ENCODE peak calls at places on chromosomes 11 and 22, in eight cellular contexts. One of them, this sample, is unnamed.

GRCh38 chr11:77073328-77074001 is 6.7 kb downstream of the CAPN5 start:
- DNase-seq in CD4-positive, alpha-beta T cell: no peak
- DNase-seq in neuronal stem cell: no peak
- DNase-seq in stomach: peak
- DNase-seq in kidney: peak
- DNase-seq in uterus: peak
- DNase-seq in neural progenitor cell: no peak
- DNase-seq in pancreas: peak
- DNase-seq in this sample: no peak

GRCh38 chr11:102421262-102421661 is 31.3 kb downstream of the TMEM123 start:
- DNase-seq in CD4-positive, alpha-beta T cell: no peak
- DNase-seq in neuronal stem cell: no peak
- DNase-seq in stomach: no peak
- DNase-seq in kidney: no peak
- DNase-seq in uterus: no peak
- DNase-seq in neural progenitor cell: no peak
- DNase-seq in pancreas: no peak
- DNase-seq in this sample: no peak

GRCh38 chr11:70303070-70303469 is 32.6 kb downstream of the PPFIA1 start:
- DNase-seq in CD4-positive, alpha-beta T cell: no peak
- DNase-seq in neuronal stem cell: no peak
- DNase-seq in stomach: no peak
- DNase-seq in kidney: no peak
- DNase-seq in uterus: peak
- DNase-seq in neural progenitor cell: no peak
- DNase-seq in pancreas: no peak
- DNase-seq in this sample: no peak

GRCh38 chr22:27990879-27991278 is 71.8 kb upstream of the PITPNB start:
- DNase-seq in CD4-positive, alpha-beta T cell: no peak
- DNase-seq in neuronal stem cell: peak
- DNase-seq in stomach: peak
- DNase-seq in kidney: no peak
- DNase-seq in uterus: peak
- DNase-seq in neural progenitor cell: peak
- DNase-seq in pancreas: peak
- DNase-seq in this sample: no peak

GRCh38 chr11:58742981-58743880 is 11.5 kb upstream of the GLYAT start:
- DNase-seq in CD4-positive, alpha-beta T cell: no peak
- DNase-seq in neuronal stem cell: no peak
- DNase-seq in stomach: no peak
- DNase-seq in kidney: no peak
- DNase-seq in uterus: no peak
- DNase-seq in neural progenitor cell: no peak
- DNase-seq in pancreas: no peak
- DNase-seq in this sample: no peak

GRCh38 chr11:74702383-74703007 is 28.7 kb downstream of the CHRDL2 start:
- DNase-seq in CD4-positive, alpha-beta T cell: peak
- DNase-seq in neuronal stem cell: peak
- DNase-seq in stomach: peak
- DNase-seq in kidney: no peak
- DNase-seq in uterus: peak
- DNase-seq in neural progenitor cell: peak
- DNase-seq in pancreas: peak
- DNase-seq in this sample: no peak

GRCh38 chr22:43228330-43228729 is 41.4 kb upstream of the TTLL12 start:
- DNase-seq in CD4-positive, alpha-beta T cell: no peak
- DNase-seq in neuronal stem cell: no peak
- DNase-seq in stomach: peak
- DNase-seq in kidney: no peak
- DNase-seq in uterus: no peak
- DNase-seq in neural progenitor cell: peak
- DNase-seq in pancreas: no peak
- DNase-seq in this sample: no peak

GRCh38 chr11:34052608-34053160 is 1.2 kb downstream of the CAPRIN1 start:
- DNase-seq in CD4-positive, alpha-beta T cell: peak
- DNase-seq in neuronal stem cell: peak
- DNase-seq in stomach: peak
- DNase-seq in kidney: no peak
- DNase-seq in uterus: peak
- DNase-seq in neural progenitor cell: peak
- DNase-seq in pancreas: peak
- DNase-seq in this sample: peak

GRCh38 chr11:111923951-111924350 is 5.2 kb downstream of the C11orf52 start:
- DNase-seq in CD4-positive, alpha-beta T cell: no peak
- DNase-seq in neuronal stem cell: no peak
- DNase-seq in stomach: no peak
- DNase-seq in kidney: no peak
- DNase-seq in uterus: no peak
- DNase-seq in neural progenitor cell: no peak
- DNase-seq in pancreas: no peak
- DNase-seq in this sample: no peak

GRCh38 chr11:67416416-67417335 is 1.2 kb downstream of the CARNS1 start:
- DNase-seq in CD4-positive, alpha-beta T cell: peak
- DNase-seq in neuronal stem cell: no peak
- DNase-seq in stomach: peak
- DNase-seq in kidney: no peak
- DNase-seq in uterus: no peak
- DNase-seq in neural progenitor cell: no peak
- DNase-seq in pancreas: no peak
- DNase-seq in this sample: no peak

GRCh38 chr11:44634401-44635281 is 69.2 kb downstream of the CD82 start:
- DNase-seq in CD4-positive, alpha-beta T cell: no peak
- DNase-seq in neuronal stem cell: peak
- DNase-seq in stomach: peak
- DNase-seq in kidney: peak
- DNase-seq in uterus: peak
- DNase-seq in neural progenitor cell: peak
- DNase-seq in pancreas: peak
- DNase-seq in this sample: no peak

GRCh38 chr11:85685820-85686459 is at the start of gene CCDC89:
- DNase-seq in CD4-positive, alpha-beta T cell: no peak
- DNase-seq in neuronal stem cell: no peak
- DNase-seq in stomach: peak
- DNase-seq in kidney: peak
- DNase-seq in uterus: peak
- DNase-seq in neural progenitor cell: peak
- DNase-seq in pancreas: no peak
- DNase-seq in this sample: peak

GRCh38 chr22:30301995-30302809 is 12.9 kb upstream of the CASTOR1 start:
- DNase-seq in CD4-positive, alpha-beta T cell: no peak
- DNase-seq in neuronal stem cell: no peak
- DNase-seq in stomach: peak
- DNase-seq in kidney: no peak
- DNase-seq in uterus: no peak
- DNase-seq in neural progenitor cell: no peak
- DNase-seq in pancreas: no peak
- DNase-seq in this sample: no peak

GRCh38 chr11:27600656-27601055 is 94.1 kb upstream of the LIN7C start:
- DNase-seq in CD4-positive, alpha-beta T cell: no peak
- DNase-seq in neuronal stem cell: no peak
- DNase-seq in stomach: no peak
- DNase-seq in kidney: no peak
- DNase-seq in uterus: no peak
- DNase-seq in neural progenitor cell: no peak
- DNase-seq in pancreas: no peak
- DNase-seq in this sample: no peak

GRCh38 chr11:9461068-9461759 is 402 bp downstream of the ZNF143 start:
- DNase-seq in CD4-positive, alpha-beta T cell: peak
- DNase-seq in neuronal stem cell: peak
- DNase-seq in stomach: peak
- DNase-seq in kidney: peak
- DNase-seq in uterus: peak
- DNase-seq in neural progenitor cell: peak
- DNase-seq in pancreas: peak
- DNase-seq in this sample: peak

GRCh38 chr11:16790484-16791240 is 52.2 kb downstream of the C11orf58 start:
- DNase-seq in CD4-positive, alpha-beta T cell: no peak
- DNase-seq in neuronal stem cell: no peak
- DNase-seq in stomach: no peak
- DNase-seq in kidney: no peak
- DNase-seq in uterus: no peak
- DNase-seq in neural progenitor cell: no peak
- DNase-seq in pancreas: peak
- DNase-seq in this sample: peak

GRCh38 chr11:16789061-16789415 is 50.6 kb downstream of the C11orf58 start:
- DNase-seq in CD4-positive, alpha-beta T cell: no peak
- DNase-seq in neuronal stem cell: no peak
- DNase-seq in stomach: no peak
- DNase-seq in kidney: no peak
- DNase-seq in uterus: no peak
- DNase-seq in neural progenitor cell: no peak
- DNase-seq in pancreas: no peak
- DNase-seq in this sample: peak

GRCh38 chr11:16787035-16787744 is 48.7 kb downstream of the C11orf58 start:
- DNase-seq in CD4-positive, alpha-beta T cell: no peak
- DNase-seq in neuronal stem cell: no peak
- DNase-seq in stomach: no peak
- DNase-seq in kidney: no peak
- DNase-seq in uterus: no peak
- DNase-seq in neural progenitor cell: no peak
- DNase-seq in pancreas: no peak
- DNase-seq in this sample: no peak

GRCh38 chr11:16789560-16790483 is 51.4 kb downstream of the C11orf58 start:
- DNase-seq in CD4-positive, alpha-beta T cell: no peak
- DNase-seq in neuronal stem cell: no peak
- DNase-seq in stomach: no peak
- DNase-seq in kidney: no peak
- DNase-seq in uterus: no peak
- DNase-seq in neural progenitor cell: no peak
- DNase-seq in pancreas: peak
- DNase-seq in this sample: no peak

DNA sequence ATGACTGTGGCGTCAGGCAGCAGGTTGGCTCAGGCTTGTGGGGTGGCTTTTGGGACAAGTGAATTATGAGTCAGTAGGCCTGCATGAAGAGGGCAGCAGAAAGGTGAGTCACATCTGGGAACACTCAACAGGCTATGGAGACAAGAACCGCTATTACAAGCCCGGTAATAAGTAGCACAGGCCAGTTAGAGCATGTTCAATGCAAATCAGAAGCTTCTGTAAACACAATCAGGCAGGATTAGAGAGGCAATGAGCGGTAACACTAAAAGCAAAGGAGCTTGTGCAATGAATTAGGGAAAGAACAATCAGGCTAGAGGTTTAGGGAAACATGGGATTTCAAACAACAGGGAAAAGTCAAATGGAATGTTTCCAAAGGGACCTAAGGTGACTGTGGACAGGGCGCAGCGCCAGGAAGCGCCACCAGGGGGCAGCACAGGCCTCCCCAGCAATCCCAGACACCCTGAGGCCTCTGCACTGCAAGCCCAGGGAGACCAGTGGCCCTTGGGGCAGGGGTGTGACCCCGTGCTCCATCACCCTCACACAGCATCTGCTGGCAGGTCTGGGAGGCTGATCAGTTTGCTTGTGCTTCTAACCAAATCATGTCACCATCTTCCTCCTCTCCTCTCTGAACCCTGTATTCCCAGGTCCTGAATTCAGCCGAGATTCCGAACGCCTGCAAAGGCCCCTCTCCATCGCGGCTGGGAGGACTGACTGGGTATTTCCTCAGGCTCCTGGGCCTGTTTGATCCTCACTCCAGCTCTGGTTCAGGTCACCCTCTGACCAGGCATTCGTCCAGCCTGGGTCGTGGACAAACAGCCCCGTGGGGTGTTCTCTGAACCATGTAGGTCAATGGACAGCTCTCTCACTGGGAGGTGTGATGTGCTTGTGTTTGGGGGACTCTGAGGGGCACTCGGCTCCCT is 50.0 kb downstream of the C11orf58 start:
- DNase-seq in CD4-positive, alpha-beta T cell: peak
- DNase-seq in neuronal stem cell: peak
- DNase-seq in stomach: peak
- DNase-seq in kidney: peak
- DNase-seq in uterus: no peak
- DNase-seq in neural progenitor cell: peak
- DNase-seq in pancreas: peak
- DNase-seq in this sample: peak
- H3K27ac ChIP-seq in CD4-positive, alpha-beta T cell: no peak
- H3K27ac ChIP-seq in neuronal stem cell: no peak
- H3K27ac ChIP-seq in stomach: peak
- H3K27ac ChIP-seq in kidney: peak
- H3K27ac ChIP-seq in uterus: no peak
- H3K27ac ChIP-seq in neural progenitor cell: no peak
- H3K27ac ChIP-seq in pancreas: no peak
- H3K27ac ChIP-seq in this sample: peak

GRCh38 chr11:93831343-93832082 is 18.9 kb downstream of the VSTM5 start:
- DNase-seq in CD4-positive, alpha-beta T cell: no peak
- DNase-seq in neuronal stem cell: no peak
- DNase-seq in stomach: no peak
- DNase-seq in kidney: no peak
- DNase-seq in uterus: no peak
- DNase-seq in neural progenitor cell: no peak
- DNase-seq in pancreas: no peak
- DNase-seq in this sample: no peak
- H3K27ac ChIP-seq in CD4-positive, alpha-beta T cell: no peak
- H3K27ac ChIP-seq in neuronal stem cell: no peak
- H3K27ac ChIP-seq in stomach: no peak
- H3K27ac ChIP-seq in kidney: no peak
- H3K27ac ChIP-seq in uterus: no peak
- H3K27ac ChIP-seq in neural progenitor cell: no peak
- H3K27ac ChIP-seq in pancreas: no peak
- H3K27ac ChIP-seq in this sample: no peak

GRCh38 chr11:121372028-121372427 is 79.5 kb downstream of the SC5D start:
- DNase-seq in CD4-positive, alpha-beta T cell: no peak
- DNase-seq in neuronal stem cell: no peak
- DNase-seq in stomach: no peak
- DNase-seq in kidney: no peak
- DNase-seq in uterus: no peak
- DNase-seq in neural progenitor cell: no peak
- DNase-seq in pancreas: no peak
- DNase-seq in this sample: no peak
- H3K27ac ChIP-seq in CD4-positive, alpha-beta T cell: no peak
- H3K27ac ChIP-seq in neuronal stem cell: no peak
- H3K27ac ChIP-seq in stomach: no peak
- H3K27ac ChIP-seq in kidney: no peak
- H3K27ac ChIP-seq in uterus: no peak
- H3K27ac ChIP-seq in neural progenitor cell: no peak
- H3K27ac ChIP-seq in pancreas: no peak
- H3K27ac ChIP-seq in this sample: no peak

DNA sequence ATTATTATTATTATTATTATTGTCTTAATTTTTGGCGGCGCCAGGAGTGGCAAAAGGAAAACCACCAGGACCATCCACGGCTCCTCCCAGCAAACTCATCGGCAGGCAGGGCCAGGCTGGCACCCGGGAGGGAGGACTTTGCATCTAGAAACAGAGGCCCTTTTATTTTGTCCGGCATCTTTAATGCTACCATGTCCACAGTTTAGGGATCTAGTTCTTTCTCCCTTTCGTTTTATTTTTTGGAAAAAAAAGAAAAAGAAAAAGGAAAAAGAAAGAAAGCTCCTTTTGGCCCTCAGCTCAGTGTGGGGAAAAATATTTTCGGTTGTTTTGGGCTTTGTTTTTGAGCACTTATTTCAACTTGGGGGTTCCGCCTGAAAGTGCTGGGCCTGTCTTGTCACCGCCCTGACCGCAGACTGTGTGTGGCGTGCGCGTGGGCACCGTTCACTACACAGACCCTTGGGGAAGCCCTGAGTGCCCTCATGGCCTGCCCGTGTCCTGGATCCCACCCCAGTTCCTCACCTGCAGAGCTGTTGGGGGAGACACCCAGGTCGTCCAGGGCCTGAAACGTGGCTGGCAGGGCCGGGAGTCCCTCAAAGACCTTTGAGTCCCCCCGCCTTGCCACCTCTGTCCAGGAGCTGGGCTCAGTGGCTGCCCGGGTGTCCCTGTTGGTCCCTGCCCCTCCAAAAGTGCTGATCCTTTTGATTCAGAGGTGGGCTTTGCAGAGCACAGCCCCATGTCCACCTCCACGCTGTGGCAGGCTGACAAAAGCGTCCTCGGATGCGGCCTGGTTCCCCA is 69.1 kb upstream of the PPARA start:
- DNase-seq in CD4-positive, alpha-beta T cell: no peak
- DNase-seq in neuronal stem cell: no peak
- DNase-seq in stomach: peak
- DNase-seq in kidney: peak
- DNase-seq in uterus: peak
- DNase-seq in neural progenitor cell: no peak
- DNase-seq in pancreas: peak
- DNase-seq in this sample: peak
- H3K27ac ChIP-seq in CD4-positive, alpha-beta T cell: no peak
- H3K27ac ChIP-seq in neuronal stem cell: no peak
- H3K27ac ChIP-seq in stomach: peak
- H3K27ac ChIP-seq in kidney: peak
- H3K27ac ChIP-seq in uterus: peak
- H3K27ac ChIP-seq in neural progenitor cell: no peak
- H3K27ac ChIP-seq in pancreas: peak
- H3K27ac ChIP-seq in this sample: peak